ENCODE peak calls at places on chromosomes 7 and 10, in ten cellular contexts. C, M, S, U, F, A, N, J, G and H are unnamed samples.

GRCh38 chr7:42351313-42351935 is 114.4 kb upstream of the GLI3 start:
- DNase-seq in M (no peak), S (no peak), N (no peak), J (peak), F (no peak), G (no peak), C (no peak), A (no peak), U (no peak), H (no peak)

GRCh38 chr7:143331179-143331825 is 15.4 kb downstream of the CLCN1 start:
- DNase-seq in N (no peak), M (no peak), J (peak), A (no peak), F (peak), S (no peak), C (no peak), U (no peak), G (peak), H (no peak)

GRCh38 chr10:7007575-7008190 is 403.2 kb downstream of the SFMBT2 start:
- DNase-seq in S (no peak), A (no peak), J (no peak), U (no peak), G (no peak), M (no peak), N (no peak), F (no peak), C (no peak), H (no peak)

GRCh38 chr10:75532253-75532924 is 101.0 kb downstream of the LRMDA start:
- DNase-seq in J (peak), M (no peak), N (peak), G (peak), F (no peak), C (no peak), A (no peak), S (no peak), U (no peak), H (no peak)

GRCh38 chr7:158740657-158741293 is 36.2 kb upstream of the NCAPG2 start:
- DNase-seq in F (no peak), J (peak), M (no peak), C (no peak), G (peak), N (no peak), S (no peak), U (peak), A (no peak), H (no peak)

GRCh38 chr10:118504044-118504944 is 91.2 kb downstream of the PRLHR start:
- DNase-seq in M (no peak), N (peak), S (no peak), G (peak), C (no peak), A (no peak), F (no peak), U (no peak), J (peak), H (no peak)

GRCh38 chr10:94123253-94123995 is 129.7 kb downstream of the PLCE1 start:
- DNase-seq in G (peak), F (no peak), J (peak), M (no peak), U (no peak), C (no peak), S (no peak), A (no peak), N (peak), H (peak)

GRCh38 chr7:6729492-6730342 is 23.0 kb upstream of the ZNF12 start:
- DNase-seq in A (peak), J (peak), N (peak), M (peak), G (peak), S (peak), U (peak), F (peak), C (peak), H (peak)

GRCh38 chr10:114412907-114413386 is 8.6 kb upstream of the AFAP1L2 start:
- DNase-seq in S (no peak), G (no peak), C (no peak), U (no peak), A (no peak), N (peak), F (no peak), M (no peak), J (peak), H (peak)

GRCh38 chr7:43631559-43631958 is 48.7 kb downstream of the STK17A start:
- DNase-seq in A (no peak), M (no peak), F (no peak), G (no peak), C (no peak), N (no peak), U (no peak), J (no peak), S (no peak), H (no peak)

GRCh38 chr7:37318541-37318940 is 130.1 kb downstream of the ELMO1 start:
- DNase-seq in A (no peak), U (no peak), C (no peak), N (no peak), M (no peak), S (no peak), G (no peak), J (no peak), F (no peak), H (no peak)

GRCh38 chr7:141737118-141737835 is 881 bp upstream of the SSBP1 start:
- DNase-seq in C (no peak), U (no peak), J (peak), A (no peak), F (peak), M (no peak), G (peak), S (no peak), N (peak), H (peak)

GRCh38 chr7:20107582-20107981 is 109.6 kb downstream of the MACC1 start:
- DNase-seq in M (no peak), U (peak), G (no peak), F (no peak), S (no peak), A (no peak), J (peak), C (no peak), N (no peak), H (no peak)

GRCh38 chr10:31352436-31353226 is 33.6 kb downstream of the ZEB1 start:
- DNase-seq in F (no peak), U (no peak), C (no peak), G (no peak), J (no peak), S (no peak), A (no peak), M (no peak), N (no peak), H (no peak)

GRCh38 chr10:62454696-62455451 is 80.7 kb downstream of the ZNF365 start:
- DNase-seq in G (peak), N (no peak), M (peak), S (no peak), A (no peak), C (no peak), U (no peak), F (no peak), J (peak), H (peak)

GRCh38 chr7:30403477-30403876 is 75.1 kb downstream of the NOD1 start:
- DNase-seq in A (no peak), U (no peak), F (no peak), J (no peak), N (no peak), G (peak), M (no peak), C (no peak), S (no peak), H (no peak)

GRCh38 chr7:36283711-36284130 is 105.9 kb upstream of the ANLN start:
- DNase-seq in J (no peak), S (no peak), G (no peak), A (no peak), M (no peak), N (no peak), F (peak), C (no peak), U (no peak), H (no peak)

GRCh38 chr10:97332586-97333350 is 1.8 kb downstream of the FRAT2 start:
- DNase-seq in J (peak), U (peak), S (no peak), C (no peak), G (peak), M (no peak), F (peak), N (no peak), A (no peak), H (no peak)

GRCh38 chr7:140661124-140661523 is 11.6 kb upstream of the ADCK2 start:
- DNase-seq in F (no peak), U (no peak), S (no peak), J (no peak), C (no peak), M (no peak), A (no peak), G (no peak), N (no peak), H (no peak)
- TF ChIP-seq CTCF in F (no peak), U (no peak), S (no peak), J (no peak), C (peak), M (no peak), A (no peak), G (no peak), N (peak), H (no peak)

GRCh38 chr10:132962623-132963429 is 20.5 kb upstream of the CFAP46 start:
- DNase-seq in A (no peak), U (no peak), J (peak), M (no peak), F (no peak), N (no peak), S (no peak), G (no peak), C (no peak), H (no peak)
- TF ChIP-seq CTCF in A (no peak), U (no peak), J (no peak), M (no peak), F (no peak), N (no peak), S (no peak), G (no peak), C (no peak), H (no peak)

GRCh38 chr7:4931932-4932331 is 27.1 kb downstream of the MMD2 start:
- DNase-seq in M (peak), C (no peak), S (peak), A (no peak), J (no peak), N (no peak), F (peak), U (no peak), G (no peak), H (no peak)
- TF ChIP-seq CTCF in M (no peak), C (no peak), S (no peak), A (no peak), J (no peak), N (no peak), F (no peak), U (no peak), G (no peak), H (no peak)

GRCh38 chr10:78852856-78853255 is 215.9 kb upstream of the ZMIZ1 start:
- DNase-seq in A (peak), S (no peak), F (peak), J (peak), M (no peak), N (no peak), G (no peak), U (no peak), C (no peak), H (no peak)
- TF ChIP-seq CTCF in A (peak), S (peak), F (peak), J (peak), M (no peak), N (peak), G (no peak), U (no peak), C (peak), H (no peak)

DNA sequence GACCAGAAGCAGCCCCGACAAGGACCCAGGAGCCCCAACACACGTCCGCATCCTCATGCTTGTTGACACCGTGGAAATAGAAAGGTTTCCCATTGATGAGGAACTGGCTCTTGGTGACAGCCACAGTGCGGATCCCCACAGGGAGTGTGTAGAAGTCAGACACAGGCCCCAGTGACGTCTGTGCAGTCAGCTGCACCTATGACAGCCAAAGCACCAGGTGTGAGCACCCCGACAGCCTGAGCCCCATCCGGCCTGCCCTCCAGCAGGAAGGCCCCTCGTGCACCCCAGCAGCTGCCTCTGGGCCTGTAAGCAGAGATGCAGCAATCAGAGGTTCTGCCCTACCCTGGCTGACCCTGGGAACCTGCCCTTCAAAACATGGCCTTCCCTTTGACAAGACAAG is 7.1 kb downstream of the GUSB start:
- DNase-seq in N (no peak), C (peak), S (no peak), G (no peak), J (no peak), A (no peak), F (no peak), U (no peak), M (no peak), H (no peak)
- TF ChIP-seq CTCF in N (no peak), C (no peak), S (no peak), G (no peak), J (no peak), A (no peak), F (no peak), U (no peak), M (no peak), H (no peak)

DNA sequence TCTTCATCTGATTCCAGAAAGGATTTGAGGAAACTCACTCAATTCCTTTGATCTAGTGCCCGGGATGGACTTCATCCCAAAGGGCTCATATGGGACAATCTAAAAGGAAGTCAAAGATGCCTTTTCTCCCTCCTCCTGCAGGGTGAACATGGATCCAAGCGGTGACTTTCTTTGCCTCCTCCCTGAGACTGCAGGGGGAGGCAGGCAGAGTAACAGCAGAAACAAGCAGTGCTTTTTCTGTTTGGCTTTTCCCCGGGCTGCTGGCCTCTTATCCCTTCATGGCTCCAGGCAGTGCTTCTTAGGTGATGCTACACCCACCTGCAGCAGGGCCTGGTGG is 10.0 kb upstream of the DNMBP start:
- DNase-seq in N (no peak), C (no peak), F (no peak), G (no peak), J (no peak), M (no peak), S (no peak), A (peak), U (no peak), H (peak)
- TF ChIP-seq CTCF in N (peak), C (peak), F (no peak), G (no peak), J (peak), M (no peak), S (no peak), A (no peak), U (no peak), H (peak)

GRCh38 chr7:12458520-12459131 is 55.0 kb upstream of the VWDE start:
- DNase-seq in U (no peak), A (peak), C (no peak), M (no peak), J (peak), N (no peak), S (no peak), G (peak), F (no peak), H (no peak)
- TF ChIP-seq CTCF in U (no peak), A (peak), C (peak), M (peak), J (peak), N (peak), S (peak), G (peak), F (peak), H (peak)

GRCh38 chr7:137040745-137041144 is 172.3 kb downstream of the CHRM2 start:
- DNase-seq in M (no peak), A (no peak), G (no peak), J (no peak), S (no peak), F (no peak), U (no peak), N (no peak), C (no peak), H (no peak)

GRCh38 chr7:137036768-137037167 is 168.3 kb downstream of the CHRM2 start:
- DNase-seq in A (no peak), N (no peak), M (no peak), G (no peak), F (no peak), U (no peak), S (no peak), J (no peak), C (no peak), H (no peak)

GRCh38 chr7:137038706-137039105 is 170.3 kb downstream of the CHRM2 start:
- DNase-seq in S (no peak), C (no peak), N (no peak), A (no peak), M (no peak), J (no peak), U (no peak), G (no peak), F (no peak), H (no peak)
- TF ChIP-seq CTCF in S (no peak), C (no peak), N (no peak), A (no peak), M (no peak), J (no peak), U (no peak), G (no peak), F (no peak), H (no peak)

DNA sequence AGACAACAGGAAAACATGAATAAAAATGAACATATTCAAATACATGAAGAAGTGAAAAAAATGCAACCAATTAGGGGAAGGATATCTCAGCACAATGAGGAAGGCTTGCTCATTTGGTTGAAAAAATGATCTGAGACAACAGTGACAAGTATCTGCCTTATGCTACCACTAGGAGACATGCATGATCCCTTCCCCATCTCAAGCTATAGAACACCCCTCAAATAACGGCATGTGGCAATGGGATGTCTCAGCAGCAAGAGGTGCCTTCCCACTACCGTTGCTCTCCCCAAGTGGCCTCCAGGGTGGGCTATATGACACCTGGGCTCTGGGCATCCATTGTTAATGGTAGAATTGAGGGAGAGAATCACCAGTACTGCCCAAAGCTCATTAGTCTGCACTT is 98.1 kb upstream of the RSU1 start:
- DNase-seq in A (no peak), C (no peak), G (no peak), U (no peak), S (no peak), M (no peak), F (no peak), N (no peak), J (no peak), H (no peak)
- TF ChIP-seq CTCF in A (no peak), C (no peak), G (no peak), U (no peak), S (no peak), M (no peak), F (no peak), N (peak), J (no peak), H (no peak)

DNA sequence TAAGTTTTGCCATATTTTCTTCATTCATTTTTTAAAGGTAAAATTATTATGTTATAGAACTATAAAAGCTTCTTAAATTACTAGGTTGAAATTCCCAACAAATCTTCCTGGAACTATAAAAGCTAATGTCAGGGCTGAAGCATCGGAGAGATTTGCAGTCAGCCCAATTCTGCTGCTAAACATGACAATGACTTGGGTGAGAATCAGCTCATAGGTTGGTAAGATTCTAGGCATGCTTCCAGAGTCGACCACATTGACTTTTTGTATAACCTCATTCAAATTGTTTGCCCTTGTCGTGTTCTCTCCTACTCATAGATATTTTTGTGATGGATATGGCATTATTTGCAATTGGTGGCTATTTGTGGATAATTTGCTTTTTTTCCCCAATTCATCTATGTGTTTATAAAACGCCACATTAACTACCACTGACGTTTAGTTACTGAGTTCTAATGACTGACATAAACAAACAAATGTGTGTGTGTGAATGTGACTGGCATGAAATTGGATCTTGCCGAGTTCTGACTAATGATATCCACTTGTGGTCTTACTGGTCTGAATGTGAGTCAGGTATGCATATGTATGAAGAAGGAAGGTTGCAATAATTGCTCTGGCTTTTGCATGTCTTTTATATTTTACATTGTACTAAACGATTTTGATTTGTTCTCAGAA is 579.8 kb downstream of the PARD3 start:
- DNase-seq in U (no peak), S (no peak), C (no peak), F (no peak), M (no peak), A (no peak), N (no peak), J (peak), G (peak), H (no peak)
- TF ChIP-seq CTCF in U (no peak), S (no peak), C (no peak), F (no peak), M (no peak), A (no peak), N (no peak), J (no peak), G (no peak), H (no peak)